ENCODE peak calls at places on chromosomes 5 and 9, in five cellular contexts. Z is A549, X is fibroblast of the aortic adventitia, R is fibroblast of pulmonary artery, H is psoas muscle. U is an unnamed sample.

GRCh38 chr5:53558966-53559365 is 1.5 kb upstream of the NDUFS4 start:
- DNase-seq in Z (no peak), X (no peak), R (no peak), H (no peak), U (no peak)

GRCh38 chr5:74638776-74639537 is 1.6 kb downstream of the ENC1 start:
- DNase-seq in Z (no peak), X (peak; percentile 64), R (peak; percentile 62), H (no peak), U (no peak)

GRCh38 chr5:94782376-94782775 is 163.9 kb downstream of the SLF1 start:
- DNase-seq in Z (no peak), X (no peak), R (no peak), H (no peak), U (no peak)

GRCh38 chr9:33942471-33943083 is 106.1 kb downstream of the UBAP2 start:
- DNase-seq in Z (peak; percentile 64), X (peak; percentile 82), R (peak; percentile 85), H (no peak), U (no peak)

GRCh38 chr9:136081113-136081825 is 13.8 kb downstream of the NACC2 start:
- DNase-seq in Z (no peak), X (no peak), R (no peak), H (peak; percentile 81), U (peak; percentile 47)

GRCh38 chr5:68446487-68446894 is 230.9 kb downstream of the PIK3R1 start:
- DNase-seq in Z (no peak), X (no peak), R (no peak), H (no peak), U (no peak)

GRCh38 chr9:29200650-29201049 is 1627.4 kb upstream of the C9orf72 start:
- DNase-seq in Z (no peak), X (no peak), R (no peak), H (no peak), U (no peak)

GRCh38 chr5:157718529-157718928 is 12.7 kb upstream of the THG1L start:
- DNase-seq in Z (peak; percentile 55), X (peak; percentile 86), R (peak; percentile 85), H (no peak), U (no peak)

GRCh38 chr5:179762781-179763176 is 30.2 kb downstream of the MAML1 start:
- DNase-seq in Z (no peak), X (peak; percentile 75), R (peak; percentile 41), H (no peak), U (no peak)

GRCh38 chr5:108503986-108504385 is 122.1 kb upstream of the FBXL17 start:
- DNase-seq in Z (no peak), X (no peak), R (peak; percentile 11), H (no peak), U (no peak)

GRCh38 chr5:16903480-16904300 is 32.4 kb downstream of the MYO10 start:
- DNase-seq in Z (no peak), X (no peak), R (no peak), H (no peak), U (no peak)

GRCh38 chr5:11334404-11334803 is 569.8 kb downstream of the CTNND2 start:
- DNase-seq in Z (no peak), X (no peak), R (no peak), H (no peak), U (no peak)
- TF ChIP-seq CTCF in Z (peak; percentile 28), X (no peak), R (no peak), H (no peak), U (no peak)

DNA sequence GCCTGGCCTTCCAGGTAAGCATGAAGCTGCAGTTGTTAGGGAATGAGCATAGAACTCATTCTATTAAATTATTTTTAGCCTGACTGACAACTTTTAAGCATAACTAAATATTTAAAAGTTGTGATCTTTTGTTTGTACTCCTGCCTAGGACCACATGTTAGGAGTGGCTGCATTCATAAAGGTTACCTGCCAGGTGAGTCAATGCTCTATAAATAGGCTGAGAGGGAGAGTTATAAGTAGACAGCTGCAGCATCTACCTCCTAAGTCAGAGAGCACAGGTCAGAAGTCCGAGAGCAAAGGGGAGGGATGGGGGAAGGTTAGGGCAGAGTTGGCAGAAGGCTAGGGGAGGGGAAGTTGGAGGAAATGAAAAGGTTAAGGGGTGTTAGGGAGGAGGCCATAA is 292.4 kb upstream of the TLE4 start:
- DNase-seq in Z (no peak), X (no peak), R (no peak), H (no peak), U (no peak)
- TF ChIP-seq CTCF in Z (no peak), X (no peak), R (no peak), H (no peak), U (no peak)

GRCh38 chr9:120917285-120917684 is 9.3 kb downstream of the TRAF1 start:
- DNase-seq in Z (no peak), X (no peak), R (no peak), H (no peak), U (no peak)

GRCh38 chr9:120917989-120918630 is 8.5 kb downstream of the TRAF1 start:
- DNase-seq in Z (no peak), X (no peak), R (no peak), H (no peak), U (no peak)

GRCh38 chr9:120915854-120916495 is 10.6 kb downstream of the TRAF1 start:
- DNase-seq in Z (no peak), X (no peak), R (no peak), H (no peak), U (no peak)

GRCh38 chr9:120914953-120915352 is 11.6 kb downstream of the TRAF1 start:
- DNase-seq in Z (no peak), X (no peak), R (no peak), H (no peak), U (no peak)

GRCh38 chr9:120916573-120916972 is 10.0 kb downstream of the TRAF1 start:
- DNase-seq in Z (no peak), X (peak; percentile 84), R (peak; percentile 83), H (peak; percentile 86), U (no peak)
- TF ChIP-seq CTCF in Z (no peak), X (peak; percentile 28), R (peak; percentile 44), H (no peak), U (no peak)

GRCh38 chr9:121736964-121737462 is 85.6 kb downstream of the DAB2IP start:
- DNase-seq in Z (peak; percentile 41), X (no peak), R (no peak), H (no peak), U (no peak)

GRCh38 chr9:121734465-121734864 is 83.0 kb downstream of the DAB2IP start:
- DNase-seq in Z (no peak), X (no peak), R (no peak), H (no peak), U (no peak)

GRCh38 chr9:121736147-121736721 is 84.8 kb downstream of the DAB2IP start:
- DNase-seq in Z (peak; percentile 36), X (peak; percentile 59), R (peak; percentile 44), H (peak; percentile 85), U (peak; percentile 94)

GRCh38 chr9:121735792-121736130 is 84.3 kb downstream of the DAB2IP start:
- DNase-seq in Z (peak; percentile 40), X (no peak), R (no peak), H (no peak), U (no peak)

GRCh38 chr9:121735065-121735791 is 83.8 kb downstream of the DAB2IP start:
- DNase-seq in Z (peak; percentile 77), X (peak; percentile 49), R (peak; percentile 63), H (no peak), U (no peak)
- TF ChIP-seq CTCF in Z (peak; percentile 53), X (peak; percentile 59), R (peak; percentile 71), H (peak; percentile 10), U (peak; percentile 10)

GRCh38 chr9:21357479-21358290 is 7.0 kb upstream of the IFNA6 start:
- DNase-seq in Z (no peak), X (peak; percentile 26), R (no peak), H (no peak), U (no peak)
- TF ChIP-seq CTCF in Z (no peak), X (no peak), R (no peak), H (no peak), U (no peak)

GRCh38 chr9:4356306-4356705 is 56.4 kb upstream of the GLIS3 start:
- DNase-seq in Z (no peak), X (peak; percentile 79), R (peak; percentile 57), H (no peak), U (no peak)
- TF ChIP-seq CTCF in Z (no peak), X (no peak), R (no peak), H (no peak), U (no peak)

GRCh38 chr9:109247228-109247627 is 73.6 kb downstream of the EPB41L4B start:
- DNase-seq in Z (no peak), X (no peak), R (no peak), H (no peak), U (no peak)

GRCh38 chr9:109249615-109250014 is 71.2 kb downstream of the EPB41L4B start:
- DNase-seq in Z (no peak), X (no peak), R (no peak), H (no peak), U (no peak)

GRCh38 chr9:109250311-109250741 is 70.5 kb downstream of the EPB41L4B start:
- DNase-seq in Z (no peak), X (no peak), R (no peak), H (no peak), U (no peak)

GRCh38 chr9:109246533-109246932 is 74.3 kb downstream of the EPB41L4B start:
- DNase-seq in Z (no peak), X (no peak), R (no peak), H (no peak), U (no peak)

GRCh38 chr9:109248133-109248581 is 72.7 kb downstream of the EPB41L4B start:
- DNase-seq in Z (peak; percentile 46), X (peak; percentile 11), R (peak; percentile 15), H (no peak), U (no peak)
- TF ChIP-seq CTCF in Z (no peak), X (no peak), R (no peak), H (no peak), U (no peak)

DNA sequence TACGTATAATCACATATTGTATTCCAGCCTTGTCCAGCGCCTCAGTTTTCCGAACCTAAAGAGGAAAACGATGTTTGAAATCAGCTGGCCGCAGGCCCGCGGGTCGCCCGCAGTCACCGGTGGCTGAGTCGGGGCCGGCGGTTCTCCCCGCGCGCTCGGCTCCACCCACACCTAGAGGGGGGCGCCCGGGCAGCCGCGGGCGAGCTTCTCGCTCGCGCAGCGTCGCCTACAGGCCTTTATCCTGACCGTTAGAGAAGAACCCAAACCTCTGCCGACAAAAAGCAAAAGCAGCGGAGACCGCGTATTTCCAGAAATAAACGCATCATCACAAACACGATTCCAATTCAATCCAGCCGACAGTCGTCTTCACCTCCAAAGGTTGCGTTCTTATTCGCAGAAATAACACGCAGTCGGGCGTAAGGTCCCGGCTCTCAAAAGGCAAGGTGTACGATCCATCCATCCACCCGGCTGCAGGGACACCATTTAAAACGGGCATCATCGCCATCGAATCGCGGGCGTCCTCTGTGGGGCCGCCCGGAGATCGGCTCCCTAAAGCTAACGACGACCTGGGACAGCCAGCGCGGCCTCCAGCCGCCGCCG is 680 bp upstream of the NIPBL start:
- DNase-seq in Z (peak; percentile 38), X (peak; percentile 71), R (peak; percentile 76), H (peak; percentile 89), U (peak; percentile 91)
- TF ChIP-seq CTCF in Z (peak; percentile 42), X (peak; percentile 68), R (peak; percentile 55), H (peak; percentile 53), U (no peak)

U was measured in upper lobe of left lung.